ENCODE peak calls at places on chromosomes 7 and 10, in seven cellular contexts. E is lower leg skin, W is spleen, O is endothelial cell of umbilical vein, D is uterus, A is adrenal gland, K is A549. T is an unnamed sample.

GRCh38 chr10:92747600-92747999 is 57.8 kb downstream of the HHEX start:
- DNase-seq in E (no peak), W (peak), O (no peak), D (no peak), A (peak), K (no peak), T (no peak)

GRCh38 chr10:52314007-52314821 is at the start of gene DKK1:
- DNase-seq in E (peak), W (peak), O (peak), D (no peak), A (peak), K (peak), T (peak)

GRCh38 chr7:42104694-42105093 is 132.3 kb downstream of the GLI3 start:
- DNase-seq in E (no peak), W (no peak), O (no peak), D (no peak), A (no peak), K (no peak), T (no peak)

GRCh38 chr10:30818854-30819253 is 189.3 kb upstream of the LYZL2 start:
- DNase-seq in E (peak), W (peak), O (no peak), D (no peak), A (no peak), K (no peak), T (no peak)

GRCh38 chr10:48742891-48743845 is 58.5 kb downstream of the WDFY4 start:
- DNase-seq in E (peak), W (no peak), O (no peak), D (no peak), A (peak), K (no peak), T (no peak)

GRCh38 chr7:25852249-25852994 is 299.6 kb upstream of the NFE2L3 start:
- DNase-seq in E (no peak), W (peak), O (no peak), D (peak), A (no peak), K (no peak), T (no peak)

GRCh38 chr7:29086545-29086944 is 59.8 kb downstream of the CPVL start:
- DNase-seq in E (no peak), W (no peak), O (no peak), D (no peak), A (no peak), K (no peak), T (no peak)

GRCh38 chr10:112820320-112820719 is 129.7 kb upstream of the TCF7L2 start:
- DNase-seq in E (no peak), W (no peak), O (no peak), D (no peak), A (no peak), K (no peak), T (no peak)

GRCh38 chr10:131825150-131825907 is 75.5 kb upstream of the PPP2R2D start:
- DNase-seq in E (no peak), W (peak), O (no peak), D (peak), A (no peak), K (no peak), T (peak)

GRCh38 chr7:139587535-139587934 is 64.0 kb downstream of the CLEC2L start:
- DNase-seq in E (no peak), W (no peak), O (no peak), D (no peak), A (no peak), K (no peak), T (no peak)

GRCh38 chr10:71766717-71767419 is 6.5 kb downstream of the VSIR start:
- DNase-seq in E (peak), W (peak), O (peak), D (peak), A (peak), K (peak), T (peak)
- H3K4me3 ChIP-seq in E (no peak), W (peak), O (no peak), D (no peak), A (no peak), K (no peak), T (no peak)

DNA sequence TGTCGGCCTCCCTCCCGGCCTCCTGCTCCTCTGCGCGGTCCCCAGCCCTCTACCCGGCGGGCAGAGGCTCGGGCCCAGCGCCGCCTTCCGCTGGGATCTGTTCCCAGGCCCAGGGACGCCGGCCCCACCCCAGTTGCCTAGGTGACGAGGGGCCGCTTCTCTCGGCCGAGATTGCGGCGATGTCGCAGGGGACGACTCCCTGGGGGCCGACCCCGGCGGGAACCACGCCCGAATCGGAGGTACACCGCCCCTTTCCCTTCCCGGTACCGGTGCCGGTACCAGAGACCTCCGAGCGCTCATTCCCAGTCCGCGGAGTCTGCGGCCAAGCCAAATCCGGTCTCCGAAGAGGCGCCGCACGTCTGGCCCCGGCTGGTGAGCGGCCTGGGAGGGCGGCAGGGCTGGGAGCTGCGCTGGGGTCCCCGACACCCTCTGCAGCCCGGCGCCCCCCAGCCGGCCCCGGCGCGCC is at the start of gene CABCOCO1:
- DNase-seq in E (peak), W (peak), O (peak), D (peak), A (peak), K (peak), T (peak)
- TF ChIP-seq CTCF in E (no peak), W (no peak), O (no peak), D (no peak), A (no peak), K (peak), T (no peak)

DNA sequence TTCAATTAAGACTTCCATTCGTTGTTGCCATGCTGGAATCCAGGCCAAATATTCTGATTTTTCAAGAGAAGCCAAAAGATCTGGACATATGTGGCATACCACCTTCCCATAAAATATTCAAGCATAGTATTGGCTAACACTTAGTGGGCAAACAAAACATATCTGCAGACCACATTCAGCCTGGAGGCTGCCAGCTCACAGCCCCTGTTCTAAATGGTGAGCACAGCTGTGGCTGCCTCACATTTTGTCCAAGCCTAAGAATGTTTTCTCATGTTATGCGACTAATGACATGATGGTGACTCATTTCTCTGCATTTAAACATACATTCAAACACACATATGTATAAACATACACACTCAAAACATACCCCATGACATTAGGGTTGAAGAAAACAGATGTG is 10.6 kb upstream of the CALU start:
- DNase-seq in E (no peak), W (no peak), O (no peak), D (no peak), A (no peak), K (no peak), T (no peak)
- TF ChIP-seq POLR2A in E (no peak), W (no peak), O (no peak), D (no peak), A (no peak), K (no peak), T (no peak)

GRCh38 chr10:110083884-110084283 is 76.1 kb downstream of the ADD3 start:
- DNase-seq in E (no peak), W (no peak), O (peak), D (no peak), A (no peak), K (no peak), T (no peak)
- H3K4me3 ChIP-seq in E (no peak), W (no peak), O (no peak), D (no peak), A (no peak), K (no peak), T (no peak)

GRCh38 chr10:5888352-5888751 is 1.3 kb downstream of the ANKRD16 start:
- DNase-seq in E (peak), W (peak), O (peak), D (no peak), A (no peak), K (no peak), T (no peak)

GRCh38 chr10:5887641-5888040 is 2.1 kb downstream of the ANKRD16 start:
- DNase-seq in E (peak), W (peak), O (no peak), D (no peak), A (no peak), K (no peak), T (no peak)

GRCh38 chr10:5890519-5890878 is 456 bp downstream of the FBH1 start:
- DNase-seq in E (peak), W (no peak), O (peak), D (no peak), A (peak), K (peak), T (no peak)

GRCh38 chr10:5889624-5890518 is at the start of the genes ANKRD16 and FBH1:
- DNase-seq in E (peak), W (peak), O (peak), D (peak), A (peak), K (peak), T (peak)

DNA sequence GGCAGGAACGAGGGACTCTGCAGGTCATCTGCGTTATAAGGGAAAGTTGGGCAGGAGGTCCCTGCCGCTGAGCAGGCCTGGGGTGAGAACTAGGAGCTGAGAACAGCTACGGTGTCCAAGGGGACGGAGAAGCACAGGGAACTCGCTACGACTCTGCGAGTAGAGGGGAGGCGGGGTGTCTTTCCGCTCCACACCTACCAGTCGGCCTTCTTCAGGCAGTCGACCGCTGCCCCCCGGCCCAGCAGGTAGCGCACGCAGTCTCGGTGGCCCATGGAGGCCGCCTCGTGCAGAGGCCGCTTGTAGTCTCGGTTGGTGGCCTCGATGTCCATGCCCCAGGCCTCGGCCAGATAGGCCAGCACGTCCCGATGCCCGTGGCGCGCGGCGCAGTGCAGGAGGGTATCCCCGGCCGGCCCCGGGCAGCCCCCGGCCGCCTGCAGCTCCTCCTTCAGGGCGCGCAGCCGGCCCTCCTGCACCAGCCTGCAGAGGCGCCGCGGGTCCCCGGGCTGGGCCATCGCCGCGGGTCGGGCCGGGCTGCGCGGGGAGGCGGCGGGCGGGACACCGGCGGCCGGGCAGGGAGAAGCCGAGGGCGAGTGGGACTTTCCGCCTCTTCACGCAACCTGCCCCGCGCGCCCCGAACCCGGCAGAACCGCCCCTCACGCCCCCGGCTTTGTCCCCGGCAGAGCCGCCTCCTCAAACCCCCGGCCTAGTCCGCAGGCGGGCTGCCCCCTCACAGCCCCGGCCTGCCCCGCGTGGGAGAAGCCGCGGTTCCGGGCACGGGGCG is 660 bp downstream of the ANKRD16 start:
- DNase-seq in E (peak), W (peak), O (peak), D (peak), A (peak), K (no peak), T (peak)
- TF ChIP-seq CTCF in E (no peak), W (no peak), O (no peak), D (no peak), A (no peak), K (no peak), T (no peak)

GRCh38 chr7:77199008-77199966 is at the start of gene FGL2:
- DNase-seq in E (peak), W (peak), O (no peak), D (peak), A (peak), K (no peak), T (peak)
- TF ChIP-seq POLR2A in E (no peak), W (no peak), O (no peak), D (no peak), A (peak), K (no peak), T (no peak)

GRCh38 chr10:71214641-71215160 is 2.3 kb downstream of the UNC5B start:
- DNase-seq in E (peak), W (peak), O (no peak), D (no peak), A (no peak), K (no peak), T (no peak)

GRCh38 chr10:71212249-71213126 is at the start of gene UNC5B:
- DNase-seq in E (peak), W (peak), O (peak), D (peak), A (peak), K (peak), T (peak)

GRCh38 chr10:71213127-71213616 is 802 bp downstream of the UNC5B start:
- DNase-seq in E (peak), W (peak), O (peak), D (peak), A (peak), K (no peak), T (peak)

GRCh38 chr10:71211759-71212248 is 566 bp upstream of the UNC5B start:
- DNase-seq in E (no peak), W (no peak), O (no peak), D (no peak), A (no peak), K (no peak), T (no peak)

DNA sequence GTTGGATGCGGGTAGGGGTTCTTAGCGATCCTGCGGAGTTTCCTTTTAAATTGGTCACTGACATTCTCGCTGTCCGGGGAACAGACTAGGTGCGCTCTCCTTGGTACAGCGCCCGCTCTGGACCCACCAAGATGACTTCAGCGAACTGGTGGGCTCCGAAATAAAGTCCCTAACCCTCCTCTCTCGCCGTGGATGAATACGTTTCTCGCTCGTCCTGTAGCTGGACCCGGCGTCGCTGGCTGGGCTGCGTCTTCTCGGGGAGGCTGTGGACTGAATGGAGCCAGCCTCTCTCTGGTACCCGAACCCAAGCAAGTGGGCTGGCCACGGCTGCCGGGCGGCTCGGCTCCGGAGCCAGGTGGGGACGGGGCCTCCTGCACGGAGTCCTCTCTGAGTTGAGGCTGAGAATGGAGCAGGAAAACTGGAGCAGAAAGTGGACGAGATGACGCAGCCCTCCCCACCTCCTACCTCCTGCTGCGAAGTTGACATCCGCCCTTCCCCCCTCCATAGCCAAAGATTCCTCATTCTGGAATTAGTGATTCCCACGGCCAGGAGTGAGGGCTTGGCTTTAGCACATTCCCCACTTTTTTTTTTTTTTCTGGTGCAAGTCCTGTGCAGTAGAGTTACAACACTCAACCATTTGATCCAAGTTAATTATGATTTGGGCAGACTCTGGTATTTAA is 1.5 kb downstream of the UNC5B start:
- DNase-seq in E (peak), W (peak), O (peak), D (peak), A (no peak), K (peak), T (no peak)
- H3K4me3 ChIP-seq in E (no peak), W (peak), O (no peak), D (peak), A (peak), K (peak), T (peak)

GRCh38 chr7:101511965-101512364 is 117.1 kb downstream of the MYL10 start:
- DNase-seq in E (no peak), W (no peak), O (no peak), D (no peak), A (no peak), K (no peak), T (no peak)

GRCh38 chr7:101510297-101510696 is 118.8 kb downstream of the MYL10 start:
- DNase-seq in E (no peak), W (no peak), O (no peak), D (no peak), A (no peak), K (no peak), T (no peak)

GRCh38 chr7:101507327-101507726 is 121.8 kb downstream of the MYL10 start:
- DNase-seq in E (no peak), W (no peak), O (no peak), D (no peak), A (no peak), K (no peak), T (no peak)

GRCh38 chr7:101506531-101506930 is 122.6 kb downstream of the MYL10 start:
- DNase-seq in E (no peak), W (no peak), O (no peak), D (no peak), A (no peak), K (no peak), T (no peak)

GRCh38 chr7:101507791-101508252 is 121.3 kb downstream of the MYL10 start:
- DNase-seq in E (no peak), W (no peak), O (peak), D (no peak), A (peak), K (peak), T (peak)
- TF ChIP-seq CTCF in E (no peak), W (no peak), O (peak), D (peak), A (peak), K (peak), T (no peak)

GRCh38 chr7:994592-995308 is 11.8 kb downstream of the CYP2W1 start:
- DNase-seq in E (no peak), W (no peak), O (no peak), D (no peak), A (no peak), K (no peak), T (no peak)

GRCh38 chr7:997404-998395 is 14.7 kb downstream of the CYP2W1 start:
- DNase-seq in E (no peak), W (no peak), O (no peak), D (no peak), A (no peak), K (no peak), T (no peak)

GRCh38 chr7:992742-993607 is 10.0 kb downstream of the CYP2W1 start:
- DNase-seq in E (peak), W (peak), O (peak), D (peak), A (peak), K (peak), T (peak)

GRCh38 chr7:996089-996872 is 13.3 kb downstream of the CYP2W1 start:
- DNase-seq in E (no peak), W (no peak), O (no peak), D (no peak), A (no peak), K (no peak), T (no peak)

DNA sequence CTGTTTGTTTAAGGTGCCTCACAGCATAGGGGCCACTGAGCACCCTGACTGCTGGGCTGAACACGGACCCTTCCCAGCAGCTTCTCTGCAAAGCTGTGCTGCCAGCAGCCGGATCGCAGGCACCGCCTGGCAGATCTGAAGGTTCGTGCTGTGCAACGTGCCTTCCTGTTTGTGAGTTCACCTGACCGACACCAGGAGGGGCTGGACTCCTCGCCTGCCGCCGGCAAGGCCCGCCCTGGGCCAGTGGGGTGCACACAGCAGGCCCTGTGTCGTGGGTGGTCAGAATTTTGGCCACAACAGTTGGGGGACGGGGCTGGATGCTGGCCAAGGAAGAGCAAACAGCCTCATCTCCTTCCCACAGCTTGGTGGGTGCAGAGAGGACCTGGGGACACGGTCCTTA is 12.6 kb downstream of the CYP2W1 start:
- DNase-seq in E (no peak), W (no peak), O (no peak), D (no peak), A (no peak), K (no peak), T (no peak)
- TF ChIP-seq POLR2A in E (no peak), W (no peak), O (no peak), D (no peak), A (no peak), K (no peak), T (no peak)

T was measured in ovary.